ENCODE peak calls at places on chromosome 14, in eight cellular contexts. One of them, this sample, is unnamed.

GRCh38 chr14:98700748-98701147 is 571.2 kb downstream of the BCL11B start:
- DNase-seq in heart left ventricle: no peak
- DNase-seq in GM12865: no peak
- DNase-seq in hepatocyte: no peak
- DNase-seq in BJ: no peak
- DNase-seq in fibroblast of mammary gland: no peak
- DNase-seq in cardiac fibroblast: no peak
- DNase-seq in uterus: no peak
- DNase-seq in this sample: no peak

GRCh38 chr14:48614003-48614402 is 938.6 kb upstream of the MDGA2 start:
- DNase-seq in fibroblast of mammary gland: no peak
- DNase-seq in cardiac fibroblast: peak; percentile 1
- DNase-seq in GM12865: no peak
- DNase-seq in BJ: no peak
- DNase-seq in uterus: no peak
- DNase-seq in heart left ventricle: no peak
- DNase-seq in hepatocyte: no peak
- DNase-seq in this sample: no peak

GRCh38 chr14:34013714-34014055 is 62.8 kb upstream of the EGLN3 start:
- DNase-seq in heart left ventricle: no peak
- DNase-seq in hepatocyte: no peak
- DNase-seq in BJ: no peak
- DNase-seq in cardiac fibroblast: no peak
- DNase-seq in GM12865: peak; percentile 27
- DNase-seq in uterus: no peak
- DNase-seq in fibroblast of mammary gland: no peak
- DNase-seq in this sample: no peak

GRCh38 chr14:78278464-78278863 is 108.3 kb downstream of the NRXN3 start:
- DNase-seq in BJ: no peak
- DNase-seq in GM12865: no peak
- DNase-seq in uterus: no peak
- DNase-seq in cardiac fibroblast: no peak
- DNase-seq in hepatocyte: no peak
- DNase-seq in heart left ventricle: no peak
- DNase-seq in fibroblast of mammary gland: no peak
- DNase-seq in this sample: no peak

GRCh38 chr14:59630281-59630963 is 53.8 kb upstream of the CCDC175 start:
- DNase-seq in uterus: no peak
- DNase-seq in cardiac fibroblast: no peak
- DNase-seq in fibroblast of mammary gland: peak; percentile 3
- DNase-seq in heart left ventricle: no peak
- DNase-seq in GM12865: no peak
- DNase-seq in hepatocyte: peak; percentile 32
- DNase-seq in BJ: no peak
- DNase-seq in this sample: no peak

GRCh38 chr14:50967719-50968266 is 23.5 kb upstream of the PYGL start:
- DNase-seq in BJ: no peak
- DNase-seq in uterus: no peak
- DNase-seq in GM12865: no peak
- DNase-seq in hepatocyte: no peak
- DNase-seq in heart left ventricle: no peak
- DNase-seq in cardiac fibroblast: no peak
- DNase-seq in fibroblast of mammary gland: no peak
- DNase-seq in this sample: no peak

GRCh38 chr14:56216631-56217379 is 98.6 kb downstream of the PELI2 start:
- DNase-seq in cardiac fibroblast: peak; percentile 50
- DNase-seq in BJ: no peak
- DNase-seq in hepatocyte: peak; percentile 38
- DNase-seq in heart left ventricle: peak; percentile 68
- DNase-seq in uterus: peak; percentile 29
- DNase-seq in GM12865: peak; percentile 35
- DNase-seq in fibroblast of mammary gland: peak; percentile 28
- DNase-seq in this sample: no peak

GRCh38 chr14:102580552-102581110 is 11.8 kb upstream of the RCOR1 start:
- DNase-seq in hepatocyte: no peak
- DNase-seq in cardiac fibroblast: peak; percentile 18
- DNase-seq in BJ: no peak
- DNase-seq in fibroblast of mammary gland: no peak
- DNase-seq in uterus: no peak
- DNase-seq in heart left ventricle: no peak
- DNase-seq in GM12865: no peak
- DNase-seq in this sample: no peak

GRCh38 chr14:82070040-82070439 is 536.4 kb upstream of the SEL1L start:
- DNase-seq in GM12865: no peak
- DNase-seq in hepatocyte: no peak
- DNase-seq in fibroblast of mammary gland: no peak
- DNase-seq in heart left ventricle: no peak
- DNase-seq in cardiac fibroblast: no peak
- DNase-seq in uterus: no peak
- DNase-seq in BJ: no peak
- DNase-seq in this sample: no peak

GRCh38 chr14:100871234-100872186 is 32.0 kb downstream of the RTL1 start:
- DNase-seq in cardiac fibroblast: peak; percentile 81
- DNase-seq in hepatocyte: no peak
- DNase-seq in fibroblast of mammary gland: peak; percentile 69
- DNase-seq in GM12865: no peak
- DNase-seq in BJ: no peak
- DNase-seq in uterus: no peak
- DNase-seq in heart left ventricle: peak; percentile 24
- DNase-seq in this sample: no peak

GRCh38 chr14:101878222-101879211 is 85.9 kb upstream of the DYNC1H1 start:
- DNase-seq in heart left ventricle: no peak
- DNase-seq in GM12865: peak; percentile 76
- DNase-seq in fibroblast of mammary gland: peak; percentile 15
- DNase-seq in cardiac fibroblast: no peak
- DNase-seq in hepatocyte: no peak
- DNase-seq in BJ: no peak
- DNase-seq in uterus: no peak
- DNase-seq in this sample: no peak

GRCh38 chr14:54622189-54622958 is 55.4 kb downstream of the SAMD4A start:
- DNase-seq in fibroblast of mammary gland: no peak
- DNase-seq in cardiac fibroblast: no peak
- DNase-seq in GM12865: peak; percentile 81
- DNase-seq in hepatocyte: no peak
- DNase-seq in BJ: no peak
- DNase-seq in uterus: no peak
- DNase-seq in heart left ventricle: no peak
- DNase-seq in this sample: no peak

GRCh38 chr14:102726191-102726949 is 50.9 kb upstream of the TRAF3 start:
- DNase-seq in uterus: no peak
- DNase-seq in fibroblast of mammary gland: no peak
- DNase-seq in GM12865: no peak
- DNase-seq in heart left ventricle: no peak
- DNase-seq in BJ: no peak
- DNase-seq in cardiac fibroblast: no peak
- DNase-seq in hepatocyte: no peak
- DNase-seq in this sample: no peak

GRCh38 chr14:85508863-85509262 is 21.1 kb upstream of the FLRT2 start:
- DNase-seq in heart left ventricle: no peak
- DNase-seq in hepatocyte: no peak
- DNase-seq in BJ: no peak
- DNase-seq in cardiac fibroblast: no peak
- DNase-seq in GM12865: no peak
- DNase-seq in uterus: no peak
- DNase-seq in fibroblast of mammary gland: no peak
- DNase-seq in this sample: no peak

GRCh38 chr14:96693252-96693820 is 103.8 kb upstream of the VRK1 start:
- DNase-seq in heart left ventricle: no peak
- DNase-seq in fibroblast of mammary gland: no peak
- DNase-seq in GM12865: no peak
- DNase-seq in BJ: no peak
- DNase-seq in cardiac fibroblast: no peak
- DNase-seq in hepatocyte: no peak
- DNase-seq in uterus: no peak
- DNase-seq in this sample: no peak

GRCh38 chr14:96693986-96694385 is 103.2 kb upstream of the VRK1 start:
- DNase-seq in BJ: no peak
- DNase-seq in GM12865: no peak
- DNase-seq in uterus: no peak
- DNase-seq in hepatocyte: no peak
- DNase-seq in cardiac fibroblast: no peak
- DNase-seq in heart left ventricle: no peak
- DNase-seq in fibroblast of mammary gland: no peak
- DNase-seq in this sample: no peak

GRCh38 chr14:96699666-96700065 is 97.5 kb upstream of the VRK1 start:
- DNase-seq in GM12865: no peak
- DNase-seq in hepatocyte: no peak
- DNase-seq in uterus: no peak
- DNase-seq in cardiac fibroblast: no peak
- DNase-seq in fibroblast of mammary gland: no peak
- DNase-seq in BJ: no peak
- DNase-seq in heart left ventricle: no peak
- DNase-seq in this sample: no peak

GRCh38 chr14:96702831-96703230 is 94.4 kb upstream of the VRK1 start:
- DNase-seq in hepatocyte: no peak
- DNase-seq in cardiac fibroblast: no peak
- DNase-seq in heart left ventricle: no peak
- DNase-seq in BJ: no peak
- DNase-seq in uterus: no peak
- DNase-seq in fibroblast of mammary gland: no peak
- DNase-seq in GM12865: no peak
- DNase-seq in this sample: no peak

DNA sequence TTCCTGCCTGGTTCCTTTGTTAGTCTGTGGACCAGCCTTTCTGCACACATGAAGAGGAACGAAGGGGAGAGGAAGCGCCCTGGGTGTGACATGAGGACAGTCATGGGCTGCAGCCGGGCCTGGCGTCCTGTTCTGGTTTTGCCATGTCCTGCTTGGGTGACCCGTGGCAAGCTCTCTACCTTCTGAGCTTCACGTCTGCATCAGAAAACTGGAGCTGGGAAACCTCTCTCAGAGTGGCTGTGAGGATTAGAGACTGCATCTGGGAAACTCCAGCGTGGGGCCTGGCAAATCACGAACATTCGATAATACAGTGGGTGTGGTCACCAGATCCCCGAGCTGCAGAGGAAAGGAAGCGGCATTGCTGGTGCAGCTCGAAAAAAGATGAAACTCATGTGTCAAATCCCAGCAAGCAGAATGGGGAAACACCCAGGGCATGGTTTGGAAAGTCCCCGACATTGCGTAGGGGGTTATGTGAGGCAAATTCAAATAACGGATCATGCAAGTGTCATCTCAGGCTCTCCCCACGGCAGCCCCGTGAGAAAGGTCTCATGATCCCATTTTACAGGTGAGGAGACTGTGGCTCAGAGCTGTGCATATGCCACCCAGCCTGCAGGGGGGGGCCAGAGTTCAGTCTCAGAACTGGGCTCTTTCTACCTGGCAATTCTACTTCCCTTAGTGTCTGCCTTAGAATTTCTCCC is 98.2 kb upstream of the VRK1 start:
- DNase-seq in BJ: no peak
- DNase-seq in cardiac fibroblast: no peak
- DNase-seq in hepatocyte: no peak
- DNase-seq in heart left ventricle: no peak
- DNase-seq in fibroblast of mammary gland: no peak
- DNase-seq in uterus: no peak
- DNase-seq in GM12865: peak; percentile 89
- DNase-seq in this sample: no peak
- TF ChIP-seq CTCF in BJ: no peak
- TF ChIP-seq CTCF in cardiac fibroblast: no peak
- TF ChIP-seq CTCF in hepatocyte: no peak
- TF ChIP-seq CTCF in heart left ventricle: no peak
- TF ChIP-seq CTCF in fibroblast of mammary gland: no peak
- TF ChIP-seq CTCF in uterus: no peak
- TF ChIP-seq CTCF in GM12865: peak; percentile 53
- TF ChIP-seq CTCF in this sample: no peak

DNA sequence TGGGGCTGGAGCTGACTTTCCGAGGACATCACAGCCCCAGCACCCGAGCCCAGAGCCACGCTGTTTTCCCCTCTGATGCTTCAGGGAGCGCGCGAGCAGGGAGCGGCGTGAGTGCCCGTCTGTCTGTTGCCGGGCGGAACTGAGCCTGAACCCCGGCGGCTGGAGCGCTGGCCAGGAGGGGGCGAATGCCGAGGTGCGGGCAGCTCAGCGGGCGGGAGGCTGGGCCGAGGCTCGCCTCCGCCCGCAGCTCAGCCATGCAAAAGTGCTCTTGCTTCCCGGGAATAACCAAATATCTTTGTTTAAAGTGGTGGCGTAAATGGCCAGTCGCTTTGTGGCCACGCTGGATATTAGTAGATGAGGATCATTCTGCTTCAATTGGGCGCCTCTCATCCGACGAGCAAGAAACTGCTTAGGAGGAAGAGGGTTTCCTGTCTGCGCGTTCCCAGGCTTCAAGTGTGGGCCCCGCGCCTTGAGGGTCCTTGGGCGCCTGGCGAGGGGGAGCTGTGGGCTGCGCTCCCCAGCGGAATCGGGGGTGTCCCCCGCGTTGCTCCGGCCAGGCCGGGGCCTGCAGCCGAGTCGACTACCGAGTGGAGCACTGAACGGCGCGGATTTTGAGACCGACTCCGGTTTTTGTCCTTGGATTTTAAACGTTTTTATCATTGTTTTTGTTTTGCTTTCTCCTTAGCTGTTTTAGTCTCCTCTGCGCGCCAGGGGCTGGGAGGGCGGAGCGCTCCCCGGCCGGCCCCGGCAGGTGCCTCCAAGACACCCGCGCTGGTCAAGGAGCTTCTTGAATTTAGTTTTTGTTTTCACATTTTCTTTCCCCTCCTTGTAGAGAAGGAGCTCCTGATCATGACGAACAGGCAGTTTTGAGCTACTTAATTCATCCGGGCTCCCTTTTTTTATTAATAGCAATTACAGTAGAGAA is 831 bp upstream of the NKX2-1 start:
- DNase-seq in cardiac fibroblast: no peak
- DNase-seq in heart left ventricle: no peak
- DNase-seq in fibroblast of mammary gland: peak; percentile 20
- DNase-seq in uterus: no peak
- DNase-seq in BJ: no peak
- DNase-seq in hepatocyte: peak; percentile 61
- DNase-seq in GM12865: no peak
- DNase-seq in this sample: peak; percentile 51
- TF ChIP-seq CTCF in cardiac fibroblast: no peak
- TF ChIP-seq CTCF in heart left ventricle: peak; percentile 14
- TF ChIP-seq CTCF in fibroblast of mammary gland: no peak
- TF ChIP-seq CTCF in uterus: no peak
- TF ChIP-seq CTCF in BJ: peak; percentile 30
- TF ChIP-seq CTCF in hepatocyte: peak; percentile 27
- TF ChIP-seq CTCF in GM12865: no peak
- TF ChIP-seq CTCF in this sample: no peak

DNA sequence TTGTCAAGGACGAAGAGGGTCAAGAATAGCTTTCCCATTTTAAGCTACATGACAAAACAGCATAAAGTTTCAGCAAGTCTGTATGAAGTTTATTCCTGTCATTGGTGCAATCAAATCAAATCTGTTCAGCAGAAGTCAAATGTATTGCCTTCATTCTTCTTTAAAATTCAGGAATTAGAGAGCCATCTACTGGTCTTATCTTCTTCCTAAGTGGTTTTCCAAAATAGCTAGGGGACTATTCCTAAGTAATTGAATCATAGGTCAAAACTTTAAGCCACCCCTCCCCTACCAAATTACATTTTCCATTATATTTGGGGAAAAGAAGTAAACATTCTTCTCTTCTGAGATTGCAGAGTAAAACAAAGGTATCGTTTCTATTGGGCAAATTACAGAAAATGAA is 990.2 kb downstream of the GALC start:
- DNase-seq in hepatocyte: no peak
- DNase-seq in GM12865: no peak
- DNase-seq in uterus: no peak
- DNase-seq in BJ: no peak
- DNase-seq in fibroblast of mammary gland: peak; percentile 15
- DNase-seq in heart left ventricle: no peak
- DNase-seq in cardiac fibroblast: no peak
- DNase-seq in this sample: no peak
- TF ChIP-seq CTCF in hepatocyte: peak; percentile 26
- TF ChIP-seq CTCF in GM12865: no peak
- TF ChIP-seq CTCF in uterus: no peak
- TF ChIP-seq CTCF in BJ: peak; percentile 34
- TF ChIP-seq CTCF in fibroblast of mammary gland: no peak
- TF ChIP-seq CTCF in heart left ventricle: no peak
- TF ChIP-seq CTCF in cardiac fibroblast: no peak
- TF ChIP-seq CTCF in this sample: no peak

GRCh38 chr14:93184391-93185332 is at the start of the genes LYSET and MOAP1:
- DNase-seq in fibroblast of mammary gland: peak; percentile 65
- DNase-seq in BJ: no peak
- DNase-seq in GM12865: peak; percentile 97
- DNase-seq in heart left ventricle: peak; percentile 91
- DNase-seq in cardiac fibroblast: peak; percentile 82
- DNase-seq in uterus: peak; percentile 83
- DNase-seq in hepatocyte: peak; percentile 94
- DNase-seq in this sample: peak; percentile 77
- TF ChIP-seq CTCF in fibroblast of mammary gland: no peak
- TF ChIP-seq CTCF in BJ: no peak
- TF ChIP-seq CTCF in GM12865: peak; percentile 39
- TF ChIP-seq CTCF in heart left ventricle: peak; percentile 16
- TF ChIP-seq CTCF in cardiac fibroblast: no peak
- TF ChIP-seq CTCF in uterus: no peak
- TF ChIP-seq CTCF in hepatocyte: no peak
- TF ChIP-seq CTCF in this sample: no peak